ENCODE peak calls at places on chromosomes 16 and 17, in seven cellular contexts. X is ovary, W is sigmoid colon, T is Peyer's patch, A is transverse colon, K is tibial nerve, V is gastrocnemius medialis. C is an unnamed sample. For H3K36me3, the result is how much of the 10 kb centered on the place peaks cover.

GRCh38 chr16:58264961-58265479 is 29.8 kb downstream of the PRSS54 start:
- DNase-seq in K (no peak), V (no peak), W (no peak), A (peak), X (no peak), T (no peak), C (no peak)

GRCh38 chr17:21066394-21066793 is 23.6 kb upstream of the USP22 start:
- DNase-seq in T (no peak), W (no peak), A (no peak), X (no peak), K (no peak), V (no peak), C (no peak)

GRCh38 chr16:7509919-7510705 is 177.5 kb downstream of the RBFOX1 start:
- DNase-seq in W (no peak), T (no peak), V (no peak), X (no peak), A (no peak), K (no peak), C (no peak)

GRCh38 chr17:35733366-35733765 is 1.9 kb downstream of the RASL10B start:
- DNase-seq in T (no peak), K (no peak), W (no peak), A (no peak), X (no peak), V (no peak), C (no peak)

GRCh38 chr16:66717112-66717675 is 20.7 kb upstream of the CMTM4 start:
- DNase-seq in W (no peak), K (no peak), V (no peak), X (no peak), T (no peak), A (peak), C (no peak)

GRCh38 chr17:43912635-43913304 is 5.4 kb upstream of the MPP2 start:
- DNase-seq in A (no peak), T (no peak), X (no peak), W (no peak), V (no peak), K (no peak), C (no peak)

GRCh38 chr17:632551-632950 is 82.1 kb downstream of the VPS53 start:
- DNase-seq in V (no peak), T (no peak), A (no peak), W (no peak), X (no peak), K (no peak), C (no peak)

GRCh38 chr16:77918792-77919707 is 103.3 kb upstream of the CLEC3A start:
- DNase-seq in X (no peak), V (no peak), A (no peak), T (no peak), W (no peak), K (no peak), C (peak)

GRCh38 chr17:44376124-44376523 is 12.5 kb upstream of the FAM171A2 start:
- DNase-seq in T (no peak), X (peak), W (peak), A (no peak), K (no peak), V (no peak), C (peak)

GRCh38 chr17:79522414-79522813 is 88.4 kb downstream of the RBFOX3 start:
- DNase-seq in V (no peak), K (no peak), W (no peak), X (no peak), A (no peak), T (no peak), C (no peak)

GRCh38 chr16:21302898-21303528 is 24.9 kb upstream of the CRYM start:
- DNase-seq in A (peak), X (no peak), T (no peak), K (no peak), W (no peak), V (no peak), C (no peak)

GRCh38 chr17:32440722-32441121 is 3.6 kb upstream of the PSMD11 start:
- DNase-seq in V (no peak), X (no peak), T (no peak), A (no peak), K (no peak), W (no peak), C (no peak)

GRCh38 chr16:57876210-57876609 is 73.9 kb upstream of the KIFC3 start:
- DNase-seq in W (no peak), X (no peak), K (no peak), V (no peak), A (no peak), T (no peak), C (no peak)

GRCh38 chr17:3566551-3566950 is 8.9 kb upstream of the TRPV3 start:
- DNase-seq in W (no peak), X (no peak), A (no peak), V (no peak), T (no peak), K (no peak), C (no peak)

GRCh38 chr16:14501331-14502255 is 128.5 kb downstream of the PARN start:
- DNase-seq in X (peak), W (peak), A (peak), K (peak), V (peak), T (peak), C (peak)

GRCh38 chr16:1188781-1189189 is 35.9 kb downstream of the CACNA1H start:
- DNase-seq in X (peak), K (peak), T (no peak), V (no peak), W (peak), A (peak), C (peak)

GRCh38 chr17:69030145-69030544 is 30.6 kb downstream of the ABCA9 start:
- DNase-seq in A (no peak), X (no peak), K (no peak), V (no peak), W (no peak), T (no peak), C (no peak)

GRCh38 chr16:31215287-31216115 is 1.4 kb downstream of the PYDC1 start:
- DNase-seq in K (no peak), T (no peak), X (peak), V (peak), A (peak), W (no peak), C (peak)

GRCh38 chr16:20001856-20002707 is 71.6 kb downstream of the GPR139 start:
- DNase-seq in X (no peak), K (no peak), V (no peak), W (no peak), T (no peak), A (peak), C (no peak)

GRCh38 chr16:82197540-82198240 is 27.7 kb upstream of the MPHOSPH6 start:
- DNase-seq in T (no peak), A (no peak), V (no peak), K (no peak), W (no peak), X (no peak), C (no peak)

GRCh38 chr17:71792966-71793365 is 327.9 kb upstream of the SOX9 start:
- DNase-seq in X (no peak), A (no peak), T (no peak), K (no peak), W (no peak), V (no peak), C (no peak)

GRCh38 chr17:81328925-81329278 is 33.8 kb upstream of the SLC38A10 start:
- DNase-seq in A (no peak), K (no peak), V (no peak), X (peak), T (no peak), W (peak), C (no peak)

GRCh38 chr17:82095777-82096708 is 2.0 kb downstream of the FASN start:
- DNase-seq in K (no peak), T (no peak), W (no peak), V (no peak), A (no peak), X (peak), C (no peak)

GRCh38 chr17:78271419-78272160 is 40.2 kb downstream of the TMEM235 start:
- DNase-seq in V (no peak), X (no peak), K (no peak), W (no peak), A (no peak), T (no peak), C (no peak)

DNA sequence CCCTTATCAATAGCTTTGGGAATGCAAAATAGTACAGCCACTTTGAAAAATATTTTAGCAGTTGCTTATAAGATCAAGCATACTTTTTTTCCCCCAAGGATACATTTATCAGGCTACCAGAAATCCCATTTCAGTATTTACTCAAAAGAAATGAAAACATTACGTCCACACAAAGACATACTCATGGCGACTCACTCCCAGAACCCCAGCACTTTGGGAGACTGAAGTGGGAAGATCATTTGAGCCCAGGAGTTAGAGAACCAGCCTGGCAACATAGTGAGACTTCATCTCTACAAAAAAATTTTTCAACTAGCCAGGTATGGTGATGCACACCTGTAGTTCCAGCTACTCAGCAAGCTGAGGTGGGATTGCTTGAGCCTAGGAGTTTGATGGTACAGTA is 5.9 kb downstream of the SKA2 start:
- DNase-seq in K (no peak), X (no peak), T (no peak), A (no peak), W (no peak), V (no peak), C (no peak)
- H3K27ac ChIP-seq in K (no peak), X (no peak), T (no peak), A (no peak), W (no peak), V (no peak), C (no peak)

GRCh38 chr17:8630802-8631553 is 453 bp upstream of the MYH10 start:
- DNase-seq in T (peak), K (peak), V (peak), X (peak), W (peak), A (peak), C (peak)

GRCh38 chr17:8629371-8630226 is 926 bp downstream of the MYH10 start:
- DNase-seq in A (peak), W (peak), K (no peak), V (no peak), X (peak), T (no peak), C (peak)

GRCh38 chr17:8631554-8631877 is 991 bp upstream of the MYH10 start:
- DNase-seq in K (no peak), X (no peak), A (no peak), T (no peak), W (no peak), V (no peak), C (no peak)

GRCh38 chr17:8628609-8629169 is 1.8 kb downstream of the MYH10 start:
- DNase-seq in W (no peak), V (no peak), A (no peak), X (no peak), T (no peak), K (no peak), C (no peak)

GRCh38 chr17:8630227-8630801 is at the start of gene MYH10:
- DNase-seq in K (no peak), T (no peak), V (no peak), X (peak), A (peak), W (peak), C (peak)
- TF ChIP-seq POLR2A in K (peak), T (no peak), V (peak), X (peak), A (no peak), W (peak), C (peak)

GRCh38 chr17:64071111-64071510 is 50.7 kb upstream of the ICAM2 start:
- DNase-seq in K (no peak), X (no peak), T (no peak), V (no peak), A (no peak), W (no peak), C (no peak)
- H3K36me3 ChIP-seq in K (under half), X (under half), T (under half), V (under half), A (under half), W (half or more), C (under half)

GRCh38 chr16:50603206-50604064 is 55.2 kb downstream of the NKD1 start:
- DNase-seq in X (peak), A (peak), W (peak), V (no peak), T (no peak), K (no peak), C (no peak)

GRCh38 chr16:50601341-50601740 is 53.1 kb downstream of the NKD1 start:
- DNase-seq in W (no peak), V (no peak), K (no peak), A (no peak), T (no peak), X (no peak), C (no peak)

GRCh38 chr16:50602126-50602525 is 53.9 kb downstream of the NKD1 start:
- DNase-seq in K (no peak), V (no peak), T (no peak), W (no peak), X (no peak), A (no peak), C (no peak)

GRCh38 chr16:50604065-50604418 is 55.8 kb downstream of the NKD1 start:
- DNase-seq in W (no peak), K (no peak), V (no peak), T (no peak), A (no peak), X (no peak), C (no peak)

DNA sequence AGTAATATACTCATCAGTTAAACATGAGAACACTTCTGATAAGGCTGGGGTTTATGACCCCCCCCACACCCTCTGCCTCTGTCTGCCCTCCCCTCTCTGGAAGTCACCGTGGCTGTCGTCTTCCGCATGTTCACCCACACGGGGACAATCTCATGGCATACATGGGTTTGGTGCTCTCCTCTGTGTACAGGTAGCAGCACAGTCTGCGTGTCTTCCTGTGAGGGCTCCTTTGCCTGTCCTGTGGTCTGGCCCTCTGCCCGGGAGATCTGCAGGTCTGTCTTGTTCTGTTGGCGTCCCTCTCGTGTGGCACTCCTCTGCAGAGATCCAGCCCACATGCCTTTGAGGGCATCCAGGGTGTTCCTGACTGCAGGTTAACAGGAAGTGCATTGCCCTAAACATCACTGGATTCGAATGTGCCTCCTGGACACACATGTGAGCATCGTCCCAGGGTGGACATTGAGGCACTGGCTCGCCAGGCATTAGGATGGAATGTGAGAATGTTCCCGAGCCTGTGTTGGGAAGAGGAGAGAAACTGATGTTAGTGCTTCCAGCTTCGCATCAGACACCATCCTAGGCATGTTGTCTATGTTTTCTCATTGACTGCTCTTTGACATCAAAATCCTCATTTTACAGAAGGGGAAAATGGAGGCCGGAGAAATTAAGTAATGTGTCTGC is 54.5 kb downstream of the NKD1 start:
- DNase-seq in X (no peak), T (peak), K (no peak), V (no peak), A (peak), W (peak), C (no peak)
- H3K27ac ChIP-seq in X (peak), T (peak), K (no peak), V (no peak), A (peak), W (peak), C (no peak)

GRCh38 chr17:76566988-76567431 is 18.6 kb downstream of the ST6GALNAC2 start:
- DNase-seq in V (no peak), K (no peak), A (no peak), T (no peak), W (no peak), X (no peak), C (no peak)
- TF ChIP-seq POLR2A in V (no peak), K (no peak), A (no peak), T (no peak), W (no peak), X (no peak), C (no peak)

GRCh38 chr16:48541108-48541786 is 68.7 kb downstream of the N4BP1 start:
- DNase-seq in K (no peak), A (no peak), W (no peak), T (no peak), V (no peak), X (no peak), C (peak)
- H3K36me3 ChIP-seq in K (under half), A (under half), W (half or more), T (under half), V (under half), X (under half), C (under half)

C was measured in thyroid gland.